ENCODE peak calls at places on chromosome 22, in ten cellular contexts. U is breast epithelium; Y is CD8-positive, alpha-beta T cell; A is testis; V is body of pancreas; W is esophagus squamous epithelium; R is heart right ventricle; E is keratinocyte; Q is tibial artery; B is colonic mucosa. P is an unnamed sample.

GRCh38 chr22:44158766-44159165 is 22.0 kb upstream of the PARVG start:
- DNase-seq in E (no peak), A (no peak), Q (no peak), W (no peak), Y (no peak), R (no peak), B (no peak), U (no peak), V (no peak), P (peak; percentile 17)

GRCh38 chr22:25582946-25583345 is 18.5 kb downstream of the GRK3 start:
- DNase-seq in U (no peak), B (no peak), A (no peak), Q (no peak), E (no peak), Y (no peak), V (no peak), R (no peak), W (no peak), P (no peak)

GRCh38 chr22:37232140-37232998 is 11.7 kb downstream of the RAC2 start:
- DNase-seq in B (no peak), E (no peak), W (no peak), V (no peak), A (no peak), R (no peak), Y (peak; percentile 20), Q (no peak), U (no peak), P (no peak)

GRCh38 chr22:44668190-44668885 is 33.7 kb upstream of the PRR5 start:
- DNase-seq in E (no peak), V (no peak), U (no peak), R (no peak), W (no peak), A (no peak), B (no peak), Q (no peak), Y (peak; percentile 71), P (no peak)

GRCh38 chr22:31439805-31440204 is 40.4 kb downstream of the DRG1 start:
- DNase-seq in Q (no peak), V (no peak), U (no peak), A (no peak), E (no peak), W (no peak), R (peak; percentile 71), B (no peak), Y (no peak), P (no peak)

GRCh38 chr22:35649026-35649553 is 844 bp downstream of the APOL6 start:
- DNase-seq in R (no peak), V (no peak), Q (no peak), B (no peak), E (no peak), W (no peak), U (no peak), Y (no peak), A (no peak), P (peak; percentile 48)

GRCh38 chr22:50272103-50272782 is 2.1 kb upstream of the MAPK11 start:
- DNase-seq in B (no peak), A (no peak), E (no peak), Q (no peak), U (no peak), R (no peak), W (no peak), Y (no peak), V (no peak), P (no peak)

GRCh38 chr22:26734339-26735018 is 77.1 kb downstream of the MIAT start:
- DNase-seq in Q (no peak), W (no peak), Y (no peak), E (no peak), B (no peak), V (no peak), A (no peak), U (no peak), R (no peak), P (no peak)

GRCh38 chr22:43313497-43314474 is 29.4 kb downstream of the SCUBE1 start:
- DNase-seq in Q (no peak), W (no peak), E (no peak), R (peak; percentile 36), B (no peak), Y (no peak), U (no peak), V (peak; percentile 22), A (peak; percentile 62), P (peak; percentile 34)

GRCh38 chr22:24503137-24503850 is 8.2 kb downstream of the UPB1 start:
- DNase-seq in U (no peak), B (peak; percentile 52), A (peak; percentile 73), V (peak; percentile 64), Q (no peak), W (no peak), E (no peak), R (peak; percentile 68), Y (peak; percentile 56), P (peak; percentile 67)

GRCh38 chr22:38453065-38453672 is 1.8 kb downstream of the KCNJ4 start:
- DNase-seq in U (no peak), A (no peak), Q (no peak), W (no peak), E (no peak), B (no peak), R (no peak), Y (no peak), V (no peak), P (no peak)

GRCh38 chr22:40123387-40123786 is 54.3 kb upstream of the TNRC6B start:
- DNase-seq in E (no peak), Q (no peak), W (no peak), B (no peak), R (peak; percentile 29), U (no peak), V (no peak), Y (no peak), A (peak; percentile 41), P (no peak)

GRCh38 chr22:40128989-40129388 is 48.7 kb upstream of the TNRC6B start:
- DNase-seq in Y (no peak), B (no peak), R (peak; percentile 30), Q (no peak), V (no peak), A (no peak), W (no peak), U (no peak), E (no peak), P (no peak)
- TF ChIP-seq CTCF in Y (no peak), B (no peak), R (no peak), Q (no peak), V (no peak), A (no peak), W (no peak), U (no peak), E (no peak), P (no peak)

GRCh38 chr22:20550851-20551744 is 43.7 kb downstream of the MED15 start:
- DNase-seq in R (peak; percentile 33), E (no peak), B (no peak), Q (peak; percentile 85), U (no peak), V (no peak), W (no peak), Y (peak; percentile 81), A (peak; percentile 40), P (peak; percentile 78)
- H3K4me1 ChIP-seq in R (peaks cover 86% of the 10 kb centered on the region), E (peaks cover 1% of the 10 kb centered on the region), B (peaks cover 13% of the 10 kb centered on the region), Q (peaks cover 77% of the 10 kb centered on the region), U (peaks cover 8% of the 10 kb centered on the region), V (peaks cover 32% of the 10 kb centered on the region), W (peaks cover 76% of the 10 kb centered on the region), Y (peaks cover 92% of the 10 kb centered on the region), A (peaks cover 65% of the 10 kb centered on the region), P (peaks cover 67% of the 10 kb centered on the region)

GRCh38 chr22:20110359-20110985 is 5.4 kb upstream of the RANBP1 start:
- DNase-seq in U (no peak), R (no peak), A (no peak), E (no peak), V (no peak), Q (no peak), W (no peak), B (no peak), Y (no peak), P (no peak)

GRCh38 chr22:20111689-20112622 is 3.9 kb upstream of the RANBP1 start:
- DNase-seq in E (no peak), U (no peak), V (peak; percentile 74), W (no peak), B (no peak), A (no peak), R (no peak), Q (no peak), Y (no peak), P (no peak)

GRCh38 chr22:20112623-20113511 is 3.0 kb upstream of the RANBP1 start:
- DNase-seq in U (no peak), Q (no peak), R (no peak), Y (no peak), W (no peak), A (no peak), E (no peak), V (no peak), B (no peak), P (no peak)

GRCh38 chr22:20109411-20110358 is 6.2 kb upstream of the RANBP1 start:
- DNase-seq in Q (no peak), V (no peak), W (no peak), E (no peak), Y (no peak), U (no peak), R (no peak), A (no peak), B (no peak), P (no peak)

DNA sequence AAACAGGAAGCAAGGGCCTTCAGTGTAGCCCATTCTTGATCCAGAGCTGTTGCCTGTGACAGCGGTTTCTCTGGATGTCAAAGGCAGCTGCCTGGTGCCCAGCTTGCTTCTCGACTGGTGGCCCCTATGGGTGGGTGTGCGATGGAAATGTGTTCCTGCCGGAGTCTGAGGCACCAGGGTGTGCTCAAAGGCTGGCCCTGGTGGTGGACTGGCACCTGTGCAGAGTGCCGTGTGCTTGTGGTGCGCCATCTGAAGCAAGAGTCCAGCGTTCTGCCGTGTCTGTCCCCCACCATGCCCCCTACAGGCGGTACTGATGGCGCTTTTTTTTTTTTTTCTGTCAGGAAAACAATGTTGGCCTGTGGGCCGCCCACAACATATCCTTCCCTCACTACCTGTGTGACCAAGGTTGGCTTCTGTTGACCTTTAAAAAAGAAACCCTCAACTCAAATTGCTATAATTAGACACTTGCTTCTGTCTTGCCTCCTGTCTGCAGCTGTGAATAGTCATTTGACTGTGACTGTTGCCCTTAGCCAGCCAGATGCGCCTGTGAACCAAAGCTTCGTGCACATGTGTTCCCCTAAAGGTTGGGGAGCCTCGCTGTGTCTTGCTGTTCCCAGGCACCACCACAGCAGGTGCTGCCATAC is 4.7 kb upstream of the RANBP1 start:
- DNase-seq in B (no peak), A (no peak), Q (no peak), E (no peak), U (no peak), V (no peak), Y (peak; percentile 51), R (no peak), W (no peak), P (no peak)
- TF ChIP-seq CTCF in B (no peak), A (no peak), Q (peak; percentile 6), E (peak; percentile 40), U (no peak), V (peak; percentile 8), Y (peak; percentile 38), R (peak; percentile 39), W (peak; percentile 31), P (peak; percentile 34)

DNA sequence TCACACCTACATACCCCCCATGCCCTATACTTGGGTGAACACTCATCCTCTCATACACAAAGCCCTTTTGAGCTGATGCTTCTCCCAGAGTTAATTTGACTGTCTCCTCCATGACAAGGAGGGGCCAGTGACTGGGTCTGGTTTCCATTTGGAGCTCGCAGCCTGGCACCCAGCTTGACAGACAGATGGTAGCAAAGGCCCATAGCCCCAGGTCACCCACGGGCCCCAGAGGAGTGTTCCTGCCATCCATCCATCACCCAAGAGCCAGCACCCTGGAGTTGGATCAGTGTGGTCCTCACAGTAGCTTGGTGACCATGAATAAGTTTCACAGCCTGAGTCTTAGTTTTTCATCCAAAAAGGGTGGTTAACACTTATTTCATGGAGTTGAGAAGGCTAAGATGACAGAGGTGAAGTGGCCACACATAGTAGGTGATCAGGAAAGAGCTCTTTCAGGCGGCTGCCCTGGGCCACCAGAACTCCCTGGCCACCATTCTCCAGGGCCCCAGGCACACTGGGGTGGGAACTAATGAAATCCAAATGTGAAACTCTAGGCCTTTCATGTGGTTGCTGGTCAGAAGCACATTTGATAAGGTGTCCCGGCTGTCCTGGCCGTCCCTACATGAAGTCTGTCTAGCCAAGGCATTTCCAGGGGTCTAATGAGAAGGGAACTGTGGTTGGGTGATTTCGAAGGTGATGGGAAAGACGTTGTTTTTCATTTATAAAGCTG is 42.4 kb downstream of the LIF start:
- DNase-seq in W (no peak), Q (no peak), V (no peak), R (no peak), E (no peak), Y (no peak), U (no peak), B (no peak), A (peak; percentile 10), P (no peak)
- H3K4me1 ChIP-seq in W (peaks cover 81% of the 10 kb centered on the region), Q (peaks cover 47% of the 10 kb centered on the region), V (peaks cover 31% of the 10 kb centered on the region), R (peaks cover 41% of the 10 kb centered on the region), E (peaks cover 33% of the 10 kb centered on the region), Y (no peaks in the 10 kb centered on the region), U (peaks cover 19% of the 10 kb centered on the region), B (no peaks in the 10 kb centered on the region), A (peaks cover 58% of the 10 kb centered on the region), P (no peaks in the 10 kb centered on the region)

P was measured in adrenal gland.